ENCODE peak calls at places on chromosomes 12 and 14, in six cellular contexts. M, D, F, N, Q and V are unnamed samples.

GRCh38 chr12:46892034-46892705 is 66.4 kb upstream of the SLC38A4 start:
- DNase-seq in M (no peak), D (no peak), F (no peak), N (no peak), Q (no peak), V (no peak)

GRCh38 chr14:103871596-103872480 is 24.5 kb upstream of the PPP1R13B start:
- DNase-seq in M (peak), D (peak), F (no peak), N (no peak), Q (no peak), V (peak)

GRCh38 chr12:6199531-6200265 is 502 bp upstream of the CD9 start:
- DNase-seq in M (no peak), D (peak), F (no peak), N (no peak), Q (no peak), V (peak)

GRCh38 chr12:124453419-124454351 is 113.7 kb downstream of the NCOR2 start:
- DNase-seq in M (peak), D (peak), F (peak), N (peak), Q (no peak), V (peak)

GRCh38 chr14:105475916-105476845 is 1.6 kb downstream of the CRIP2 start:
- DNase-seq in M (no peak), D (peak), F (no peak), N (no peak), Q (peak), V (no peak)

GRCh38 chr12:85461127-85461526 is 181.1 kb downstream of the ALX1 start:
- DNase-seq in M (no peak), D (no peak), F (no peak), N (no peak), Q (no peak), V (no peak)

GRCh38 chr14:92501891-92502351 is 11.7 kb upstream of the RIN3 start:
- DNase-seq in M (no peak), D (no peak), F (peak), N (no peak), Q (no peak), V (no peak)

GRCh38 chr12:109504068-109504467 is 26.6 kb downstream of the UBE3B start:
- DNase-seq in M (no peak), D (no peak), F (no peak), N (no peak), Q (no peak), V (no peak)

GRCh38 chr14:53670701-53671100 is 285.9 kb downstream of the BMP4 start:
- DNase-seq in M (no peak), D (no peak), F (peak), N (no peak), Q (no peak), V (peak)

GRCh38 chr12:108112815-108113556 is 16.1 kb upstream of the WSCD2 start:
- DNase-seq in M (no peak), D (no peak), F (no peak), N (no peak), Q (no peak), V (no peak)

GRCh38 chr12:63006536-63006935 is 71.6 kb upstream of the PPM1H start:
- DNase-seq in M (no peak), D (no peak), F (no peak), N (no peak), Q (no peak), V (no peak)

GRCh38 chr12:13745100-13745678 is 236.2 kb downstream of the GRIN2B start:
- DNase-seq in M (no peak), D (no peak), F (no peak), N (no peak), Q (no peak), V (no peak)

GRCh38 chr12:109126781-109127180 is 10.4 kb downstream of the ACACB start:
- DNase-seq in M (no peak), D (no peak), F (no peak), N (no peak), Q (no peak), V (no peak)

GRCh38 chr14:21894003-21894897 is 220.6 kb upstream of the OR4E1 start:
- DNase-seq in M (peak), D (peak), F (peak), N (no peak), Q (no peak), V (peak)

GRCh38 chr14:103502877-103503276 is 19.8 kb downstream of the CKB start:
- DNase-seq in M (no peak), D (no peak), F (no peak), N (no peak), Q (no peak), V (no peak)